ENCODE peak calls at places on chromosomes 16 and 17, in nine cellular contexts. O is coronary artery; M is stimulated activated CD4-positive, alpha-beta T cell treated with anti-CD3 and anti-CD28 coated beads, Interleukin-15, amount 100 ng/mL, for 1 hour; C is fibroblast of pulmonary artery; T is right atrium auricular region; U is CD8-positive, alpha-beta T cell; P is GM04503; Y is EL; X is colonic mucosa. I is an unnamed sample.

GRCh38 chr17:51189628-51190027 is 23.4 kb downstream of the NME2 start:
- DNase-seq in T (no peak), X (no peak), C (no peak), M (no peak), Y (no peak), U (no peak), O (no peak), P (no peak), I (no peak)

GRCh38 chr17:10513284-10514067 is 4.9 kb downstream of the MYH1 start:
- DNase-seq in U (no peak), M (no peak), O (no peak), C (peak), T (no peak), P (peak), X (no peak), Y (peak), I (no peak)

GRCh38 chr17:40224707-40225092 is 5.6 kb downstream of the WIPF2 start:
- DNase-seq in P (no peak), M (no peak), C (peak), X (peak), U (no peak), Y (no peak), O (no peak), T (peak), I (no peak)

GRCh38 chr16:55495616-55496289 is 13.1 kb upstream of the LPCAT2 start:
- DNase-seq in O (no peak), U (no peak), Y (peak), M (no peak), T (no peak), C (no peak), P (peak), X (peak), I (no peak)

GRCh38 chr16:8852534-8852933 is 16.3 kb downstream of the CARHSP1 start:
- DNase-seq in X (peak), C (no peak), U (no peak), P (no peak), T (no peak), Y (no peak), O (no peak), M (no peak), I (no peak)

GRCh38 chr16:2364638-2365210 is 24.2 kb upstream of the ABCA3 start:
- DNase-seq in U (no peak), M (no peak), O (no peak), P (no peak), T (no peak), C (peak), Y (no peak), X (no peak), I (no peak)

GRCh38 chr17:8555062-8555461 is 75.5 kb downstream of the MYH10 start:
- DNase-seq in Y (peak), X (no peak), C (no peak), U (no peak), O (no peak), M (no peak), P (no peak), T (no peak), I (no peak)

GRCh38 chr16:4370570-4371480 is 823 bp upstream of the VASN start:
- DNase-seq in P (no peak), X (peak), M (no peak), O (peak), T (peak), Y (peak), C (peak), U (no peak), I (no peak)

GRCh38 chr17:61770043-61770442 is 93.3 kb downstream of the BRIP1 start:
- DNase-seq in Y (peak), U (no peak), C (no peak), O (no peak), X (no peak), T (no peak), P (no peak), M (no peak), I (no peak)

GRCh38 chr17:82058855-82059249 is 6.8 kb downstream of the DUS1L start:
- DNase-seq in X (no peak), O (no peak), Y (no peak), T (no peak), M (no peak), U (no peak), C (no peak), P (no peak), I (no peak)

GRCh38 chr17:66507103-66507923 is 204.9 kb downstream of the PRKCA start:
- DNase-seq in O (no peak), T (no peak), U (no peak), C (peak), M (no peak), P (peak), Y (peak), X (peak), I (no peak)

GRCh38 chr16:78705694-78706093 is 606.2 kb downstream of the WWOX start:
- DNase-seq in T (no peak), C (peak), U (no peak), O (no peak), P (no peak), Y (no peak), M (no peak), X (no peak), I (no peak)

GRCh38 chr17:66633322-66633965 is 201.5 kb upstream of the CACNG5 start:
- DNase-seq in T (no peak), M (no peak), O (no peak), C (peak), Y (peak), X (no peak), U (no peak), P (no peak), I (no peak)

GRCh38 chr16:80804451-80805383 is at the start of gene CDYL2:
- DNase-seq in P (no peak), U (no peak), M (peak), Y (peak), O (no peak), C (peak), X (peak), T (no peak), I (peak)

GRCh38 chr16:85614338-85615013 is 1.4 kb downstream of the GSE1 start:
- DNase-seq in O (no peak), Y (no peak), T (no peak), M (no peak), C (no peak), P (no peak), U (no peak), X (peak), I (no peak)

GRCh38 chr16:79943738-79944137 is 343.2 kb upstream of the MAF start:
- DNase-seq in Y (peak), O (no peak), M (no peak), C (no peak), U (no peak), X (no peak), P (no peak), T (no peak), I (no peak)

GRCh38 chr17:81609541-81610353 is 27.2 kb downstream of the NPLOC4 start:
- DNase-seq in U (no peak), M (no peak), C (no peak), X (no peak), O (no peak), P (no peak), T (no peak), Y (no peak), I (no peak)

GRCh38 chr16:79542196-79542859 is 58.2 kb downstream of the MAF start:
- DNase-seq in U (no peak), O (no peak), X (peak), M (no peak), C (no peak), Y (no peak), P (no peak), T (peak), I (no peak)

GRCh38 chr17:40557531-40558299 is 7.6 kb downstream of the CCR7 start:
- DNase-seq in Y (no peak), O (peak), T (peak), C (no peak), P (no peak), U (no peak), M (no peak), X (no peak), I (no peak)

GRCh38 chr17:21176996-21177395 is 37.0 kb downstream of the TMEM11 start:
- DNase-seq in X (no peak), Y (no peak), O (peak), U (no peak), M (no peak), P (no peak), T (no peak), C (no peak), I (no peak)

GRCh38 chr17:49193513-49194296 is 16.7 kb downstream of the GNGT2 start:
- DNase-seq in O (no peak), C (peak), P (no peak), X (peak), M (no peak), T (peak), Y (peak), U (no peak), I (peak)

GRCh38 chr17:66451188-66452149 is 149.1 kb downstream of the PRKCA start:
- DNase-seq in O (no peak), X (peak), P (no peak), T (no peak), U (no peak), Y (no peak), M (no peak), C (no peak), I (no peak)

GRCh38 chr16:22001591-22001990 is 675 bp upstream of the PDZD9 start:
- DNase-seq in P (no peak), Y (peak), C (peak), U (no peak), O (no peak), T (no peak), M (no peak), X (no peak), I (no peak)

GRCh38 chr16:81620796-81621195 is 158.3 kb upstream of the PLCG2 start:
- DNase-seq in T (no peak), U (no peak), X (no peak), O (no peak), Y (no peak), P (no peak), C (no peak), M (no peak), I (no peak)

GRCh38 chr17:60390223-60390622 is 1.7 kb downstream of the USP32 start:
- DNase-seq in U (no peak), M (no peak), T (no peak), O (no peak), C (peak), P (no peak), Y (peak), X (no peak), I (no peak)

GRCh38 chr16:11852092-11852809 is 909 bp upstream of the RSL1D1 start:
- DNase-seq in T (no peak), P (no peak), U (no peak), M (no peak), X (no peak), Y (no peak), O (no peak), C (no peak), I (no peak)

GRCh38 chr16:85169333-85170065 is 57.2 kb upstream of the CIBAR2 start:
- DNase-seq in O (no peak), C (peak), P (no peak), X (no peak), U (no peak), Y (peak), T (no peak), M (no peak), I (no peak)

GRCh38 chr16:11715246-11715947 is 27.3 kb downstream of the TXNDC11 start:
- DNase-seq in M (no peak), T (no peak), X (no peak), P (no peak), U (no peak), Y (no peak), O (no peak), C (no peak), I (no peak)

GRCh38 chr17:76343106-76343505 is 10.6 kb downstream of the PRPSAP1 start:
- DNase-seq in U (no peak), C (no peak), Y (no peak), O (no peak), M (no peak), P (no peak), X (no peak), T (no peak), I (no peak)

I was measured in CD4-positive, alpha-beta memory T cell.